ENCODE peak calls at places on chromosomes 4 and X, in ten cellular contexts. L is lung, M is aorta, O is GM23338, H is mesendoderm, S is IMR-90, R is GM12878, G is GM23248, J is prostate gland, Y is colonic mucosa. W is an unnamed sample.

GRCh38 chr4:161101881-161102280 is 1061.9 kb downstream of the FSTL5 start:
- DNase-seq in H (no peak), R (no peak), L (no peak), S (no peak), O (no peak), M (no peak), G (no peak), Y (no peak), J (no peak), W (no peak)

GRCh38 chr4:3270141-3270611 is 21.2 kb downstream of the MSANTD1 start:
- DNase-seq in H (no peak), S (no peak), Y (peak; percentile 8), R (no peak), L (no peak), G (no peak), J (no peak), O (no peak), M (no peak), W (no peak)

GRCh38 chrX:103356023-103356798 is at the start of gene TCEAL9:
- DNase-seq in M (peak; percentile 82), R (no peak), J (peak; percentile 40), G (peak; percentile 84), Y (peak; percentile 64), H (peak; percentile 82), L (peak; percentile 52), S (peak; percentile 83), O (peak; percentile 60), W (peak; percentile 72)

GRCh38 chr4:183434264-183435045 is 10.0 kb upstream of the CDKN2AIP start:
- DNase-seq in O (no peak), J (no peak), L (peak; percentile 10), G (no peak), H (no peak), S (no peak), Y (peak; percentile 17), M (no peak), R (no peak), W (no peak)

GRCh38 chrX:69556094-69557011 is 52.2 kb downstream of the NALF2 start:
- DNase-seq in G (no peak), H (peak; percentile 99), S (no peak), L (peak; percentile 56), M (no peak), R (no peak), Y (no peak), J (no peak), O (peak; percentile 88), W (peak; percentile 44)

GRCh38 chr4:176999943-177000543 is 207.3 kb upstream of the VEGFC start:
- DNase-seq in M (no peak), H (peak; percentile 12), J (peak; percentile 22), R (no peak), L (no peak), O (peak; percentile 5), S (no peak), Y (no peak), G (no peak), W (peak; percentile 2)

GRCh38 chr4:125168531-125168930 is 146.2 kb upstream of the FAT4 start:
- DNase-seq in M (no peak), S (peak; percentile 11), J (no peak), L (no peak), Y (no peak), H (no peak), R (no peak), G (peak; percentile 11), O (no peak), W (no peak)

GRCh38 chrX:135340827-135341226 is 31.5 kb downstream of the ETDC start:
- DNase-seq in S (peak; percentile 65), R (no peak), L (no peak), Y (no peak), O (no peak), M (no peak), G (peak; percentile 77), H (no peak), J (no peak), W (no peak)

GRCh38 chr4:1381944-1382541 is 24.2 kb downstream of the NKX1-1 start:
- DNase-seq in H (no peak), J (no peak), R (no peak), O (no peak), G (no peak), M (peak; percentile 77), S (no peak), L (no peak), Y (no peak), W (no peak)

GRCh38 chr4:100299019-100299418 is 108.8 kb upstream of the DDIT4L start:
- DNase-seq in G (peak; percentile 96), J (no peak), H (no peak), L (no peak), S (peak; percentile 96), Y (no peak), M (no peak), R (no peak), O (no peak), W (no peak)

GRCh38 chr4:112144546-112145325 is 518 bp upstream of the FAM241A start:
- DNase-seq in R (peak; percentile 16), H (no peak), Y (no peak), O (no peak), M (peak; percentile 65), G (no peak), J (peak; percentile 4), L (no peak), S (no peak), W (peak; percentile 15)

GRCh38 chr4:148961526-148961925 is 519.3 kb upstream of the NR3C2 start:
- DNase-seq in O (no peak), J (no peak), R (no peak), M (no peak), L (no peak), H (no peak), G (no peak), Y (no peak), S (no peak), W (no peak)

GRCh38 chrX:131746491-131746968 is 202.7 kb downstream of the OR13H1 start:
- DNase-seq in G (no peak), S (peak; percentile 86), H (no peak), J (no peak), Y (peak; percentile 91), R (peak; percentile 87), L (peak; percentile 85), M (peak; percentile 91), O (no peak), W (no peak)

GRCh38 chrX:14095702-14096101 is 66.0 kb upstream of the GEMIN8 start:
- DNase-seq in L (peak; percentile 41), J (no peak), M (no peak), H (peak; percentile 65), O (peak; percentile 74), S (peak; percentile 53), G (peak; percentile 71), R (peak; percentile 4), Y (peak; percentile 22), W (peak; percentile 37)

GRCh38 chrX:9048801-9049200 is 14.9 kb upstream of the FAM9B start:
- DNase-seq in R (no peak), H (no peak), J (no peak), O (no peak), L (no peak), M (no peak), G (no peak), S (no peak), Y (no peak), W (no peak)

GRCh38 chr4:177127658-177128057 is 182.0 kb upstream of the NEIL3 start:
- DNase-seq in H (no peak), L (no peak), S (peak; percentile 4), J (no peak), O (no peak), G (no peak), Y (no peak), M (no peak), R (no peak), W (no peak)

GRCh38 chrX:19127649-19128168 is 5.4 kb upstream of the ADGRG2 start:
- DNase-seq in G (no peak), O (no peak), Y (no peak), L (no peak), J (no peak), R (no peak), S (no peak), H (no peak), M (no peak), W (no peak)

GRCh38 chr4:159096434-159096833 is 6.4 kb upstream of the RAPGEF2 start:
- DNase-seq in R (no peak), S (no peak), M (no peak), J (no peak), Y (no peak), H (no peak), L (no peak), G (no peak), O (no peak), W (no peak)

GRCh38 chr4:180391613-180392012 is 1851.6 kb upstream of the TENM3 start:
- DNase-seq in S (no peak), H (no peak), L (no peak), O (no peak), J (no peak), G (no peak), R (no peak), Y (no peak), M (no peak), W (no peak)
- H3K27ac ChIP-seq in S (no peak overlapping the region), H (no peak overlapping the region), L (no peak overlapping the region), O (no peak overlapping the region), J (no peak overlapping the region), G (no peak overlapping the region), R (no peak overlapping the region), Y (no peak overlapping the region), M (no peak overlapping the region), W (no peak overlapping the region)

DNA sequence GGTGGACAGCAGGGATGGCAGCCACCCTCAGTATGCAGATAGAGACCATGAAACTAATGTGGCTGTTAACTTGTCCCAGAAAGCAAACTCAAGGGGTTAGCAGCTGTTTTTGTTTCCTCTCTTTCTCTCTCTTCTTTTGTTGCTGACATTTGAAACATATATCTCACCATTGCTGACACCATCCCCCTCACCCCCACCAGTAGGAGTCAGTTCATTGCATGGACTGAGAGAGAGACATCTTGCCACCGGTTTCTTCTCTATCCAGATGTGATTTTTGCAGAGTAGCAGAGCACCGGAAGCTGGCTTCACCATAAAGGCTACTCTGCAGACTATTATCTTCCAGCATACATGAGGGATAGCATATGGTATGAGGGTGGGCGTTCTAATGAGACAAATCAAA is 177.1 kb upstream of the FRG1 start:
- DNase-seq in J (no peak), G (no peak), H (no peak), R (no peak), Y (no peak), O (no peak), M (no peak), L (no peak), S (no peak), W (no peak)
- H3K4me3 ChIP-seq in J (no peak overlapping the region), G (no peak overlapping the region), H (no peak overlapping the region), R (no peak overlapping the region), Y (no peak overlapping the region), O (no peak overlapping the region), M (no peak overlapping the region), L (peak overlapping the region; percentile 16), S (no peak overlapping the region), W (no peak overlapping the region)

GRCh38 chr4:8528713-8529112 is 51.5 kb upstream of the GPR78 start:
- DNase-seq in R (no peak), G (peak; percentile 71), S (peak; percentile 65), M (no peak), H (no peak), L (no peak), O (no peak), J (no peak), Y (no peak), W (no peak)
- H3K27ac ChIP-seq in R (no peak overlapping the region), G (no peak overlapping the region), S (no peak overlapping the region), M (no peak overlapping the region), H (no peak overlapping the region), L (no peak overlapping the region), O (no peak overlapping the region), J (no peak overlapping the region), Y (no peak overlapping the region), W (no peak overlapping the region)

DNA sequence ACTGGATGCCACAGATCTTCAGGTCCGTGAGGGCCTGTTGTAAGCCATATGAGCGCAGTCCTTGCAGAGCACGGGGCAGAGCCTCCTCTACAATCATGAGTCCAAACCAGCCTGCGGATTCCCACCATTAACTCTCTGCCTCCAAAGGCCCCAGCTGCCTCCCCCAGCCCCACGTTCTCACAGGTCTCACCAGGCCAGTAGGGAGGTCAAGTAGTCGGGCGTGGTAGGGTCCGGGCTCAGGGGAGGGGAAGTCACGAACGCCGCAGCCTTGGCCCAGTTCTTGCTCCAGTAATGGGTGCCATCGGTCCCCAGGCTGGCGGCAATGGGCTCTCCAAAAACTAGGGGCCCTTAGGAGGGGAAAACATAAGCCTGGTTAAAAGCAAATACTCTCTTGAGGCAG is 53.6 kb downstream of the CRMP1 start:
- DNase-seq in Y (no peak), J (no peak), S (no peak), M (no peak), R (no peak), O (no peak), H (no peak), L (no peak), G (no peak), W (no peak)
- H3K4me3 ChIP-seq in Y (no peak overlapping the region), J (no peak overlapping the region), S (no peak overlapping the region), M (no peak overlapping the region), R (no peak overlapping the region), O (no peak overlapping the region), H (no peak overlapping the region), L (no peak overlapping the region), G (no peak overlapping the region), W (no peak overlapping the region)